ENCODE peak calls at places on chromosomes 3 and 15, in seven cellular contexts. I is CD4-positive, alpha-beta T cell; R is fibroblast of lung; T is endothelial cell; K is osteoblast; D is right lobe of liver; O is choroid plexus epithelial cell. V is an unnamed sample.

GRCh38 chr3:167575000-167575399 is 78.7 kb downstream of the WDR49 start:
- DNase-seq in I (no peak), R (no peak), T (no peak), K (no peak), D (no peak), O (no peak), V (no peak)

GRCh38 chr15:83292317-83292716 is 7.9 kb upstream of the BNC1 start:
- DNase-seq in I (no peak), R (no peak), T (no peak), K (no peak), D (no peak), O (peak), V (no peak)

GRCh38 chr3:133779626-133780203 is 25.9 kb upstream of the SRPRB start:
- DNase-seq in I (no peak), R (no peak), T (no peak), K (no peak), D (no peak), O (no peak), V (no peak)

GRCh38 chr15:64045774-64046346 is 425 bp downstream of the DAPK2 start:
- DNase-seq in I (no peak), R (no peak), T (no peak), K (peak), D (peak), O (no peak), V (no peak)

GRCh38 chr3:128073807-128074206 is 21.6 kb downstream of the SEC61A1 start:
- DNase-seq in I (no peak), R (no peak), T (no peak), K (no peak), D (no peak), O (no peak), V (no peak)

GRCh38 chr15:89088605-89089315 is 504 bp downstream of the ABHD2 start:
- DNase-seq in I (no peak), R (peak), T (peak), K (no peak), D (peak), O (peak), V (no peak)

GRCh38 chr3:65961733-65962132 is 77.0 kb downstream of the MAGI1 start:
- DNase-seq in I (no peak), R (no peak), T (no peak), K (no peak), D (no peak), O (no peak), V (no peak)

GRCh38 chr15:78927077-78927790 is 17.6 kb downstream of the CTSH start:
- DNase-seq in I (no peak), R (no peak), T (no peak), K (peak), D (peak), O (no peak), V (no peak)

GRCh38 chr15:78541744-78542034 is 1.4 kb downstream of the PSMA4 start:
- DNase-seq in I (no peak), R (no peak), T (no peak), K (no peak), D (no peak), O (no peak), V (no peak)

GRCh38 chr3:112814256-112814655 is 32.4 kb downstream of the CD200R1L start:
- DNase-seq in I (no peak), R (peak), T (no peak), K (no peak), D (no peak), O (peak), V (no peak)

GRCh38 chr3:101061312-101061711 is 68.1 kb upstream of the ABI3BP start:
- DNase-seq in I (no peak), R (no peak), T (no peak), K (no peak), D (no peak), O (peak), V (no peak)

GRCh38 chr3:73140772-73141434 is 79.4 kb downstream of the EBLN2 start:
- DNase-seq in I (no peak), R (no peak), T (no peak), K (no peak), D (no peak), O (no peak), V (no peak)

GRCh38 chr15:66188464-66188863 is 65.1 kb downstream of the MEGF11 start:
- DNase-seq in I (no peak), R (no peak), T (no peak), K (peak), D (no peak), O (no peak), V (no peak)

GRCh38 chr3:89227218-89227617 is 119.8 kb downstream of the EPHA3 start:
- DNase-seq in I (no peak), R (peak), T (no peak), K (no peak), D (no peak), O (peak), V (no peak)

GRCh38 chr3:149473314-149473990 is 1.0 kb upstream of the TM4SF4 start:
- DNase-seq in I (no peak), R (peak), T (no peak), K (peak), D (no peak), O (peak), V (no peak)
- TF ChIP-seq CTCF in I (no peak), R (no peak), T (no peak), K (no peak), D (no peak), O (no peak), V (no peak)

GRCh38 chr3:9251055-9251786 is 1.8 kb upstream of the SRGAP3 start:
- DNase-seq in I (no peak), R (no peak), T (no peak), K (no peak), D (no peak), O (peak), V (no peak)
- TF ChIP-seq CTCF in I (no peak), R (no peak), T (no peak), K (peak), D (no peak), O (no peak), V (no peak)

DNA sequence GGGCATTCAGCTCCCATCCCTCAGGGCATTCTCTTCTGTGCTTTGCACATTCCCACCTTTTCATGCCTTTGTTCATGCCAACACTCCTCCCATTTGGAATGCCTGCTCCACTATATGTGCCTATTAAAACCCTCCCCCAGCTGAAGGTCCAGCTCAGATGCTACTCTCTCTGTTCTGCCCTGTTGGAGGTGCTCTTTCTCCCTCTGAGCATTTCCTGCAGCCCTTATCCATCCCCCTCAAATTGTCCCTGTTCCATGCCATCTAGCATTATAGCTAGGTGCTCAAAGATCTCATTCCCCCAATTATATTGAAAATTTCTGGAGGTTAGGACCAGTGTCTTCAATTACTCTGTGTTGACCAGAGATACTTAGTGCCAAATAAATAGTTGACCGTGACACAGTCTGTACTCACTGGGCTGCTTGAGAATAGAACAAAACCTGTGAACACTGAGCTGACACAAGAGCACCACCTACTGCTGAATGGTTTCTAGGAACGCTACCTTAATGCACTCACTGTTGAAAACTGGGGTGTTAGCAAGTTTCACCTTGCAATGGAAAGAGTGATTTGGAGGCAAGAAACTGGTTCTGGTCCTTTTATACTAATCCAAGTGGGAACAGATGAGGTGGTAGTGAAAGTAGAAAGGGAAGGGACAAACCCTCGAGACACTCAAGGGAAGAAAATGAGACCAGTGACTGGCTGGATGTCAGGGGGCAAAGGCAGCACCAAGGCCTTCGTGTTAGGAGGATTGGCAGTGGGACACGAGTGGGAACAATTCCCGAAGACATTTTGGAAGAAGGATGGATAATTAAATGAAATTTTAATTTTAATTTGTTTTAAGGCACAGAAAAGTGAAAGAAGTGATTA is 289.8 kb upstream of the ROPN1 start:
- DNase-seq in I (no peak), R (peak), T (no peak), K (no peak), D (no peak), O (peak), V (peak)
- TF ChIP-seq CTCF in I (no peak), R (peak), T (no peak), K (peak), D (peak), O (peak), V (peak)

DNA sequence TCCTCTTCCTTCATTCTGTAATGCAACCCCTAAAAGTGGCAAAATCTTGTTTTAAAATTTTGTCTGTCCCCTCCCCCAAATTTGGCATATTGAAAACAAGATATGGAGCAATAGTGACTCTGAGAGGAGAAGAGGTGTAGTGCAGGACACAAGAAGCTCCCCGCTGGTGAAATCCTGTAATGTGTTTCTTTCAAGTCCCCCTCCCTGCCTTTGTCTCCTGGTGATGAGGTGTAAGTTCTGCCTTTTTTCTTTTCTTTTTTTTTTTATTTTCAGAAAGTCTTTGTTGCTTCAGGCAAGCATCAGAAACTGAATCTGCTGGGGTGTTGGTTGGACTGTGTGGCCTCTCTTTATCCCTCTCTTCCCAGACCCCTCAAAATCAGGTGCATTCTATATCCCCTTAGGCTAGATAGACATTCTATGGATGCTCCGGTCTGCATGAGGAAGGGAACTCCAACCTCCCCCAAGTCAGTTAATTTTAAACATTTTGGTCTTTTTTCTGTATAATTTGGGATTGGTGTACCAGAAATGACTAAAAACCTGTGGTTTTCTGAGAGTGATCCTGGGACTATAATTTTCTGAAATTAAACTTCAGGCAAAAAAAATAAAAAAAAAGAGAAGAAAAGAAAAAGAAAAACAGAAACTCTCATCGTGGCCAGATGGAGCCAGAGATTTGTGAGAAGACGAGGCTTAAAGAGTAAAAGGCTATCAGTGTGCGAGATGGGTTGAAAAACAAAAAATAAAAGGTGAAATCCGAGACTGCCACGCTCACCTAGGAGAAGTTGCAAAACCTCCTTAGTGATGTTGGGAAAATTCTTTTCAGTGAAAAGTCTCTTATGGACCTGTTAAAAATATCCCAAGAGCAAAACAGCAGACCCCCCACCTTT is 21.4 kb downstream of the ACKR2 start:
- DNase-seq in I (no peak), R (peak), T (no peak), K (no peak), D (no peak), O (peak), V (no peak)
- TF ChIP-seq CTCF in I (no peak), R (peak), T (no peak), K (peak), D (peak), O (peak), V (no peak)

GRCh38 chr3:43328653-43329052 is 42.3 kb downstream of the SNRK start:
- DNase-seq in I (no peak), R (no peak), T (no peak), K (no peak), D (no peak), O (no peak), V (no peak)
- TF ChIP-seq CTCF in I (no peak), R (no peak), T (no peak), K (no peak), D (no peak), O (no peak), V (no peak)